ENCODE peak calls at places on chromosome 15, in eight cellular contexts. F is body of pancreas, H is A673, U is endothelial cell, L is GM06990, Z is A549, X is HCT116, C is thoracic aorta. S is an unnamed sample.

GRCh38 chr15:98330692-98331435 is 317.5 kb upstream of the IGF1R start:
- DNase-seq in F (no peak), H (no peak), U (no peak), L (no peak), Z (no peak), X (no peak), C (no peak), S (no peak)

GRCh38 chr15:90664650-90665287 is 52.4 kb upstream of the BLM start:
- DNase-seq in F (peak), H (no peak), U (peak), L (peak), Z (no peak), X (no peak), C (no peak), S (no peak)

GRCh38 chr15:87739866-87740265 is 516.7 kb downstream of the NTRK3 start:
- DNase-seq in F (no peak), H (no peak), U (no peak), L (no peak), Z (no peak), X (no peak), C (no peak), S (no peak)

GRCh38 chr15:33234019-33234418 is 39.5 kb upstream of the FMN1 start:
- DNase-seq in F (no peak), H (peak), U (peak), L (no peak), Z (peak), X (peak), C (no peak), S (no peak)

GRCh38 chr15:59646271-59646670 is 11.0 kb downstream of the GTF2A2 start:
- DNase-seq in F (no peak), H (no peak), U (no peak), L (no peak), Z (no peak), X (no peak), C (no peak), S (no peak)

GRCh38 chr15:31131853-31132375 is 30.4 kb upstream of the TRPM1 start:
- DNase-seq in F (no peak), H (no peak), U (no peak), L (no peak), Z (no peak), X (no peak), C (no peak), S (no peak)

GRCh38 chr15:52795464-52796227 is 5.5 kb upstream of the ONECUT1 start:
- DNase-seq in F (no peak), H (no peak), U (no peak), L (no peak), Z (no peak), X (no peak), C (no peak), S (no peak)

GRCh38 chr15:39429898-39430357 is 151.0 kb upstream of the THBS1 start:
- DNase-seq in F (no peak), H (no peak), U (no peak), L (peak), Z (no peak), X (no peak), C (no peak), S (no peak)

GRCh38 chr15:63389902-63390301 is 8.3 kb upstream of the CA12 start:
- DNase-seq in F (peak), H (no peak), U (no peak), L (no peak), Z (no peak), X (peak), C (no peak), S (peak)

GRCh38 chr15:42107483-42107882 is 13.1 kb upstream of the PLA2G4D start:
- DNase-seq in F (no peak), H (peak), U (no peak), L (no peak), Z (no peak), X (no peak), C (no peak), S (no peak)

GRCh38 chr15:96325579-96326331 is 4.7 kb upstream of the NR2F2 start:
- DNase-seq in F (no peak), H (peak), U (no peak), L (no peak), Z (no peak), X (no peak), C (no peak), S (no peak)

GRCh38 chr15:100159436-100159835 is 182.3 kb downstream of the ADAMTS17 start:
- DNase-seq in F (no peak), H (no peak), U (no peak), L (no peak), Z (no peak), X (no peak), C (no peak), S (no peak)

GRCh38 chr15:76932090-76932966 is 779 bp downstream of the RCN2 start:
- DNase-seq in F (no peak), H (peak), U (no peak), L (no peak), Z (peak), X (no peak), C (no peak), S (no peak)

GRCh38 chr15:44199393-44199792 is 4.3 kb upstream of the FRMD5 start:
- DNase-seq in F (no peak), H (no peak), U (no peak), L (no peak), Z (no peak), X (no peak), C (no peak), S (no peak)

GRCh38 chr15:44194397-44195150 is 497 bp downstream of the FRMD5 start:
- DNase-seq in F (peak), H (peak), U (no peak), L (peak), Z (peak), X (no peak), C (no peak), S (peak)

GRCh38 chr15:44193651-44194396 is 1.2 kb downstream of the FRMD5 start:
- DNase-seq in F (no peak), H (peak), U (peak), L (no peak), Z (peak), X (no peak), C (no peak), S (no peak)

DNA sequence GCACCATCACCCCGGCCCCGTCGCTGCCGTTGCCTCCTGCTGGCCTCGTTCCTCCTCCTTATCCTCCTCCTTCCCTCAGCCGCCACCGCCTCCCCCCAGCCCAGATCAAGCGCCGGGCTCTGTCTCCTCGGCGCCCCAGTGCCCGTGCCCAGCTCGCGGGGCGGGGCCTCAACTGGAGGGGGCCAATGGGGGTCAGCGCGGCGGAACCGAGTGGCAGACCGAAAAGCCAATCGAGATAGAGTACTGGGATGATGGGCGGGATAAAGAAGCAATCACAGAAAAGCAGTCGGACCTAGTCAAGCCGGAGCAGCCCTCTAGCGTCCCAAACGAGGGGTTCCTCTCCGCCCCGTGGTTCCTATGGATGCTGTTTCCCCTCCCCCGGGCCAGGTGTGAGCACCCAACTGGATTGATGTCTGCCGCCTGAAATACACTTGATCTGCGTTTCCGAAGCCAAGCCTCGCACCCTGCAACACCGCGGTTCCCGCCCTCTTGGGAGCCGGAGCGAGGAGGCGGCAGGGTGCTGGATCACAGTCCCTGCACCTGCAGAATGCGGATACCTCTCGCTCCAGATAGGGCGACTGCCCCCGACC is at the start of gene FRMD5:
- DNase-seq in F (peak), H (peak), U (peak), L (peak), Z (peak), X (peak), C (peak), S (peak)
- TF ChIP-seq CTCF in F (no peak), H (peak), U (no peak), L (peak), Z (no peak), X (peak), C (peak), S (peak)

DNA sequence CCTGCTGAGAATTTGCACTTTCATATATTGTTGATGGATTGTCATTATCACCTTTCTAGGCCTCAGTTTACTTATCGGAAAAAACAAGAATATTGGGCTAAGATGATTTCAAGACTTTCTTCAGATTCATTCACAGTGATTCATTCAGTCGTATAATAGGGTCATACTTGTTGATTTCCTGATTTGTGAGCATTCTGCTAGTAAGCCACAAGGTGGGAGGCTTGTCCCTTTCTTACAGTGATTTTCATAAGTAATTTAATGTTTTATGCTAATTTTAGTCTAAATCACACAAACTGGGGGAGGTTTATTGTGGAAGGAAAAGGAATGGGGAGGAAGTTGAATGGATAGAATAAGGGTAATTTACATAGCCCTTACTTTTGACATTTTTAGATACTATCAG is 126.8 kb upstream of the GOLGA6L4 start:
- DNase-seq in F (no peak), H (peak), U (no peak), L (no peak), Z (no peak), X (peak), C (no peak), S (no peak)
- TF ChIP-seq CTCF in F (no peak), H (peak), U (peak), L (peak), Z (no peak), X (peak), C (no peak), S (peak)

GRCh38 chr15:58241872-58242271 is 103.7 kb downstream of the AQP9 start:
- DNase-seq in F (no peak), H (no peak), U (no peak), L (no peak), Z (no peak), X (no peak), C (no peak), S (no peak)
- TF ChIP-seq CTCF in F (no peak), H (no peak), U (no peak), L (no peak), Z (no peak), X (no peak), C (no peak), S (no peak)

GRCh38 chr15:73287019-73287418 is 81.7 kb downstream of the HCN4 start:
- DNase-seq in F (no peak), H (no peak), U (no peak), L (no peak), Z (no peak), X (no peak), C (no peak), S (no peak)

GRCh38 chr15:73286356-73286755 is 82.4 kb downstream of the HCN4 start:
- DNase-seq in F (no peak), H (no peak), U (no peak), L (no peak), Z (no peak), X (no peak), C (no peak), S (no peak)

GRCh38 chr15:73283341-73283962 is 85.3 kb downstream of the HCN4 start:
- DNase-seq in F (no peak), H (no peak), U (no peak), L (no peak), Z (no peak), X (no peak), C (no peak), S (no peak)

GRCh38 chr15:73282567-73283200 is 86.1 kb downstream of the HCN4 start:
- DNase-seq in F (no peak), H (no peak), U (no peak), L (no peak), Z (no peak), X (no peak), C (no peak), S (no peak)

DNA sequence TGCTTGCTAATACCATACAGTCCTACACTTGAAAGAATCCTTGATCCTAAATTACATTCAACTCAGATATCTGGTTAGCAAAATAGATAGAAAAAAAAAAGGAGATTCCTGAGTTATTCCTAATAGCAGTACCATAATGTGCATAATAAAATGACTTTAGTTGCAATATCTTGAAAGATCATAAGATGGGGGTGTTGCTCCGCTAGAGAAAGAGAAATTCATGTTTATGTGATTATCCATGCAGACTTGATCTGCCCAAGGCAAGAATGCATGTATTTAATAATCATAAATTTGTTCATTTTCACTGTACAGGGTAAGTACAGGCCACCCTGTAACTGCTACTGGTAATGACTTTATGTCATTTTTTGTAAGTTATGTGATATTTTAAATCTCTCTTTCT is 84.7 kb downstream of the HCN4 start:
- DNase-seq in F (no peak), H (peak), U (no peak), L (no peak), Z (no peak), X (no peak), C (no peak), S (no peak)
- TF ChIP-seq CTCF in F (no peak), H (peak), U (no peak), L (no peak), Z (peak), X (peak), C (no peak), S (peak)

GRCh38 chr15:67407709-67408257 is 113.1 kb upstream of the C15orf61 start:
- DNase-seq in F (no peak), H (no peak), U (no peak), L (no peak), Z (no peak), X (no peak), C (no peak), S (no peak)

GRCh38 chr15:67406257-67406861 is 114.6 kb upstream of the C15orf61 start:
- DNase-seq in F (peak), H (no peak), U (no peak), L (no peak), Z (no peak), X (no peak), C (no peak), S (no peak)

GRCh38 chr15:67403428-67403827 is 117.5 kb upstream of the C15orf61 start:
- DNase-seq in F (no peak), H (no peak), U (no peak), L (no peak), Z (no peak), X (no peak), C (no peak), S (no peak)

GRCh38 chr15:67409175-67409574 is 111.8 kb upstream of the C15orf61 start:
- DNase-seq in F (no peak), H (peak), U (no peak), L (no peak), Z (no peak), X (no peak), C (no peak), S (no peak)

GRCh38 chr15:67405208-67406191 is 115.4 kb upstream of the C15orf61 start:
- DNase-seq in F (peak), H (no peak), U (no peak), L (no peak), Z (peak), X (peak), C (no peak), S (no peak)
- TF ChIP-seq CTCF in F (no peak), H (no peak), U (no peak), L (no peak), Z (no peak), X (no peak), C (no peak), S (no peak)

GRCh38 chr15:74954515-74954914 is 2.1 kb downstream of the RPP25 start:
- DNase-seq in F (no peak), H (peak), U (peak), L (no peak), Z (no peak), X (no peak), C (no peak), S (no peak)

GRCh38 chr15:74951006-74951405 is 5.6 kb downstream of the RPP25 start:
- DNase-seq in F (no peak), H (no peak), U (no peak), L (no peak), Z (no peak), X (no peak), C (no peak), S (no peak)

GRCh38 chr15:74955796-74956647 is 550 bp downstream of the RPP25 start:
- DNase-seq in F (peak), H (peak), U (peak), L (peak), Z (peak), X (no peak), C (peak), S (peak)

GRCh38 chr15:74955017-74955416 is 1.6 kb downstream of the RPP25 start:
- DNase-seq in F (no peak), H (no peak), U (no peak), L (no peak), Z (no peak), X (no peak), C (no peak), S (no peak)

GRCh38 chr15:74950078-74951000 is 6.2 kb downstream of the RPP25 start:
- DNase-seq in F (peak), H (peak), U (peak), L (no peak), Z (peak), X (peak), C (peak), S (peak)
- TF ChIP-seq CTCF in F (peak), H (peak), U (peak), L (peak), Z (peak), X (peak), C (peak), S (peak)

DNA sequence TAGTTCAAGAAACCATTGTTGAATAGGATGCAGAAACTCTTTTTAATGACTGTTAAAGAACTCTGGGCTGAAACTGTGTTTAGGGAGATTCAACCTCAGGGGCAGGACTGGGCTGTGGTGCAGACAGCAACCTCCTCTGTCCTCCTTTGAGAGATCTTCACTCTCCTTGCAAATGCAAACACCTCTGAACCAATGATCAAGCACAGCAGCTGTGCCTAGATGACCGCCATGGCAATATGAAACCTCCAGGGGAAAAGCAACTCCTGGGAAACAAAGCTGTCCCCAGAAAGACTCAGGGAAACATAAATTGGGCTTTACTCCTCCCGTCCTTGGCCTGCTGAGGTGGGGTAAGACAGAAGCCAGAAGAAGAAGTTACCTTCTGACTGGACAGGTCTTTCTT is 52.6 kb downstream of the TBC1D2B start:
- DNase-seq in F (no peak), H (no peak), U (no peak), L (no peak), Z (no peak), X (no peak), C (no peak), S (no peak)
- TF ChIP-seq CTCF in F (no peak), H (no peak), U (no peak), L (no peak), Z (no peak), X (no peak), C (no peak), S (no peak)